ENCODE peak calls at places on chromosome 6, in six cellular contexts. H is fibroblast of mammary gland, K is foreskin fibroblast, X is astrocyte of the spinal cord, U is suprapubic skin, N is BJ. A is an unnamed sample.

GRCh38 chr6:48429610-48430009 is 318.6 kb upstream of the PTCHD4 start:
- DNase-seq in H (no peak), K (no peak), X (peak), U (no peak), N (no peak), A (peak)

GRCh38 chr6:85923013-85923430 is 280.3 kb upstream of the SYNCRIP start:
- DNase-seq in H (peak), K (peak), X (peak), U (no peak), N (no peak), A (peak)

GRCh38 chr6:2853766-2854393 is 12.2 kb upstream of the SERPINB1 start:
- DNase-seq in H (peak), K (peak), X (peak), U (peak), N (no peak), A (peak)

GRCh38 chr6:41642960-41643898 is 5.0 kb downstream of the MDFI start:
- DNase-seq in H (no peak), K (no peak), X (no peak), U (peak), N (no peak), A (no peak)

GRCh38 chr6:110664933-110665332 is 150.3 kb downstream of the CDK19 start:
- DNase-seq in H (no peak), K (peak), X (no peak), U (no peak), N (no peak), A (peak)

GRCh38 chr6:35924146-35924545 is 3.2 kb upstream of the SRPK1 start:
- DNase-seq in H (no peak), K (no peak), X (no peak), U (no peak), N (no peak), A (no peak)

GRCh38 chr6:133983099-133983939 is 30.3 kb downstream of the TBPL1 start:
- DNase-seq in H (no peak), K (peak), X (no peak), U (no peak), N (no peak), A (peak)

GRCh38 chr6:150712502-150713252 is 113.0 kb downstream of the PLEKHG1 start:
- DNase-seq in H (no peak), K (no peak), X (no peak), U (no peak), N (no peak), A (no peak)

GRCh38 chr6:2990179-2990931 is 9.3 kb upstream of the NQO2 start:
- DNase-seq in H (peak), K (peak), X (peak), U (no peak), N (no peak), A (peak)

GRCh38 chr6:2793491-2794151 is 28.4 kb downstream of the WRNIP1 start:
- DNase-seq in H (no peak), K (peak), X (peak), U (no peak), N (no peak), A (peak)

GRCh38 chr6:162900503-162900902 is 172.7 kb downstream of the PACRG start:
- DNase-seq in H (no peak), K (no peak), X (no peak), U (no peak), N (no peak), A (no peak)
- H3K4me3 ChIP-seq in H (no peak), K (no peak), X (no peak), U (no peak), N (no peak), A (no peak)

GRCh38 chr6:131182991-131183425 is 47.7 kb downstream of the AKAP7 start:
- DNase-seq in H (peak), K (peak), X (peak), U (no peak), N (no peak), A (peak)
- TF ChIP-seq CTCF in H (peak), K (peak), X (peak), U (no peak), N (peak), A (peak)

GRCh38 chr6:139538366-139538765 is 163.9 kb upstream of the CITED2 start:
- DNase-seq in H (no peak), K (no peak), X (peak), U (no peak), N (no peak), A (peak)
- H3K4me3 ChIP-seq in H (no peak), K (no peak), X (no peak), U (no peak), N (no peak), A (no peak)

GRCh38 chr6:11309947-11310665 is 77.6 kb upstream of the NEDD9 start:
- DNase-seq in H (no peak), K (peak), X (no peak), U (no peak), N (no peak), A (no peak)
- TF ChIP-seq CTCF in H (no peak), K (no peak), X (no peak), U (no peak), N (no peak), A (no peak)

GRCh38 chr6:141321486-141322347 is 811.0 kb upstream of the GJE1 start:
- DNase-seq in H (peak), K (peak), X (peak), U (no peak), N (no peak), A (peak)

GRCh38 chr6:141326426-141326825 is 806.3 kb upstream of the GJE1 start:
- DNase-seq in H (peak), K (peak), X (peak), U (peak), N (peak), A (peak)

DNA sequence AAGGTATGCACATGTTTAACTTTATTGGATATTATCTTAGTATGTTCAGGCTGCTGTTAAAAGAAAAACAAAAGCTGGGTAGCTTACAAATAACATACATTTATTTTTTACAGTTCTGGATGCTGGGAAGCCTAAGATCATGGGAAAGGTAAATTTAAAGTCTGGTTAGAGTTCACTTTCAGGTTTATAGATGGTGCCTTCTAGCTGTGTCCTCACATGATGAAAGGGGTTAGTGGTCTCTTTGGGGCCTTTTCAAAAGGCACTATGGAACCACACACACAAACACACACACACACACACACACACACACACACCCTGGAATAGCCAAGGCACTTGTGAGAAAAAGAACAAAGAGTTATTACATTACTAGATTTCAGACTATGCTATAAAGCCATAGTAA is 805.8 kb upstream of the GJE1 start:
- DNase-seq in H (no peak), K (no peak), X (no peak), U (no peak), N (no peak), A (no peak)
- H3K4me3 ChIP-seq in H (peak), K (peak), X (peak), U (peak), N (no peak), A (no peak)

GRCh38 chr6:31732029-31732428 is 2.9 kb upstream of the DDAH2 start:
- DNase-seq in H (no peak), K (no peak), X (no peak), U (no peak), N (no peak), A (no peak)

GRCh38 chr6:31728767-31729514 is at the start of gene DDAH2:
- DNase-seq in H (no peak), K (no peak), X (no peak), U (no peak), N (no peak), A (no peak)

GRCh38 chr6:31729515-31729978 is 448 bp upstream of the DDAH2 start:
- DNase-seq in H (peak), K (peak), X (peak), U (peak), N (peak), A (peak)

GRCh38 chr6:31730631-31731086 is 1.6 kb upstream of the DDAH2 start:
- DNase-seq in H (no peak), K (no peak), X (no peak), U (no peak), N (no peak), A (no peak)

DNA sequence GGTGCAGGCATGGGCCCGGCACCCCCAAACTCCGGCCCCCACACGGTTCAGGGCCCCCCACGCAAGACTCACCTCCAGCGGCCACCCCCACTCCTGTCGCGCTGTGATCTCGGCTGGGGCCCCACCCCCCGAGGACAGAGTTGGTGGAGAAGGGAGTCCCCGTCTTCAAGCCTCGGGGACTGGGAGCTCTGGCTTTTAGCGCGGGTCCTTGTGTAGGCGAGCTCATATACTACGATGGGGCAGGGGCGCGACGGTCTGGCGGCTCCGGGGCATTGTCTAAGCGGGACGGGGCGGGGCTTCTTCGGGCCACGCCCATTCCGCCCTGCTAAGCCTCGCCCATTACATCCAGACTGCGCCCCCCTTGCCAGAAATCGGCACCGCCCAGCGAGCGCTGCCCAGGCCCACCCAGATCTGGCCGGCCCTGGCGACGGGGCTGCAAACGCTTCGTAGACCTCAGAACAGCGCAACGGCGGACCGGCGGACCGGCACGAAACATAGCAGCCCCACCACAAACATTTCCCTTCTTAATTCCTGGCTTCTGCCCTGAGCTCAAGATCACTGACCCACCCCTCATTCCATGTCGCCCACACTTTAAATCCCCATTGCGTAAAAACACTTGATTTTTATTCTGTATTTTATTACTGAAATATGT is 1.0 kb upstream of the DDAH2 start:
- DNase-seq in H (peak), K (peak), X (peak), U (peak), N (peak), A (peak)
- TF ChIP-seq CTCF in H (no peak), K (peak), X (peak), U (no peak), N (peak), A (no peak)